ENCODE peak calls at places on chromosomes 7 and 10, in eight cellular contexts. U, B, L, Q, T, V, H and I are unnamed samples.

GRCh38 chr7:96075510-96076349 is 246.2 kb downstream of the SLC25A13 start:
- DNase-seq in U (peak), B (peak), L (peak), Q (peak), T (peak), V (peak), H (peak), I (peak)

GRCh38 chr10:58740620-58741369 is 228.1 kb downstream of the BICC1 start:
- DNase-seq in U (no peak), B (no peak), L (no peak), Q (no peak), T (peak), V (no peak), H (no peak), I (no peak)

GRCh38 chr7:13990319-13990983 is 985 bp upstream of the ETV1 start:
- DNase-seq in U (peak), B (peak), L (peak), Q (peak), T (peak), V (peak), H (peak), I (peak)

GRCh38 chr10:11517150-11517549 is 94.3 kb downstream of the USP6NL start:
- DNase-seq in U (no peak), B (peak), L (no peak), Q (no peak), T (peak), V (no peak), H (no peak), I (peak)

GRCh38 chr10:14601872-14602725 is 172.6 kb downstream of the FAM107B start:
- DNase-seq in U (no peak), B (peak), L (peak), Q (peak), T (peak), V (no peak), H (no peak), I (peak)

GRCh38 chr7:17147409-17147808 is 151.0 kb upstream of the AHR start:
- DNase-seq in U (no peak), B (no peak), L (no peak), Q (no peak), T (no peak), V (no peak), H (no peak), I (no peak)

GRCh38 chr7:3063016-3063753 is 19.5 kb upstream of the CARD11 start:
- DNase-seq in U (no peak), B (peak), L (no peak), Q (no peak), T (no peak), V (no peak), H (no peak), I (no peak)

GRCh38 chr7:35993113-35993512 is 159.9 kb upstream of the EEPD1 start:
- DNase-seq in U (no peak), B (no peak), L (peak), Q (no peak), T (no peak), V (no peak), H (no peak), I (no peak)

GRCh38 chr10:54026340-54026739 is 774.7 kb downstream of the PCDH15 start:
- DNase-seq in U (no peak), B (no peak), L (no peak), Q (no peak), T (no peak), V (no peak), H (no peak), I (no peak)

GRCh38 chr7:94635687-94636086 is 20.2 kb downstream of the SGCE start:
- DNase-seq in U (no peak), B (no peak), L (no peak), Q (no peak), T (no peak), V (no peak), H (no peak), I (no peak)

GRCh38 chr7:920351-921070 is 34.0 kb downstream of the ADAP1 start:
- DNase-seq in U (no peak), B (no peak), L (no peak), Q (no peak), T (no peak), V (no peak), H (peak), I (peak)

GRCh38 chr7:103989785-103990775 is 622 bp upstream of the RELN start:
- DNase-seq in U (peak), B (peak), L (peak), Q (peak), T (peak), V (peak), H (no peak), I (no peak)

GRCh38 chr10:97215619-97216018 is 29.9 kb upstream of the SLIT1 start:
- DNase-seq in U (no peak), B (no peak), L (no peak), Q (no peak), T (no peak), V (no peak), H (no peak), I (no peak)

GRCh38 chr10:102918817-102919236 is 733 bp downstream of the CNNM2 start:
- DNase-seq in U (no peak), B (peak), L (no peak), Q (no peak), T (no peak), V (peak), H (no peak), I (no peak)
- TF ChIP-seq CTCF in U (no peak), B (no peak), L (no peak), Q (no peak), T (no peak), V (no peak), H (no peak), I (no peak)

GRCh38 chr7:91287685-91288084 is 23.5 kb downstream of the FZD1 start:
- DNase-seq in U (no peak), B (no peak), L (no peak), Q (peak), T (peak), V (no peak), H (no peak), I (no peak)
- H3K4me3 ChIP-seq in U (no peak), B (no peak), L (no peak), Q (no peak), T (no peak), V (no peak), H (no peak), I (no peak)

DNA sequence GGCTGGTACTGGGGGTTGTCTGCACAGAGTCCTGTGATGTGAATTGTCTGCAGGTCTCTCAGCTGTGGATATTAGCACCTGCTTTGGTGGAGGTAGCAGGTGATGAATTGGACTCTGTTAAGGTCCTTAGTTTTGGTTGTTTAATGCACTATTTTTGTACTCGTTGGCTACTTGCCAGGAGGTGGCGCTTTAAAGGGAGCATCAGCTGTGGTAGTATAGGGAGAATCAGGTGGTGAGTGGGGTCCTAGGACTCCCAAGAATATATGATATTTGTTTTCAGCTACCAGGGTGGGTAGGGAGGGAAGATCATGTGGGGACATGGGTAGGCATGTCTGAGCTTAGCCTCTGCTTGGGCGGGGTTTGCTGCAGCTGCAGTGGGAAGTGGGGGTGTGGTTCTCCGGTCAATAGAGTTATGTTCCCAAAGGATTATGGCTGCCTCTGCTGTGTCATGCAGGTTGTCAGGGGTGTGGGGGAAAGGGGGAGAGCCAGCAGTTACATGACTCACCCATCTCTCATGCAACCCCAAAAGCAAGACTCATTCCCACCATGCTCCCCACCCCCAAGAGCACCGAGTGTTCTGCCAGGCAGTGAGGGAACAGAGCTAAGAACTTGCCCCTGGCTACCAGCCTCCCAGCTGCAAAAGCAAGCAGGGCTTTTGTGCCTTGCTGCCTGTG is 53.7 kb upstream of the ZNF273 start:
- DNase-seq in U (peak), B (no peak), L (no peak), Q (no peak), T (peak), V (no peak), H (no peak), I (no peak)
- TF ChIP-seq CTCF in U (no peak), B (no peak), L (no peak), Q (no peak), T (no peak), V (peak), H (no peak), I (no peak)

DNA sequence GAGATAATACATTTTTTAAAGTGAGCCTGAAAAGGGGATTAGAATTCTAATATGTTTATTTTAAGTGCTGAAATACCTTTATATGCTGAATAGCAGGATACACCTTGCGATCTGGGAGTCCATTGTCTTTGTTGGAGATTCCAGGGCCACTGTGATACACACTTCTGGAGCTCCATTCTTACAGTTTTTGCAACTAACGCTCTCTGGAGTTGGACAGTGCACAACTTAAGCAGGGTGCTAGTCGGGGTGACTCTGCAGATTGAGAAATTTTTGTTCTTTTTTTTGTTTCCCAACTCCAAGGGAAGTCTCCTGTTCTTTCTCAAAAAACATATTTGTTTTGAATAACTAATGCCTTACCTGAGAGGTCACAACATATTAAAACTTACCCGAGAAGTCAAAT is 23.7 kb upstream of the POU6F2 start:
- DNase-seq in U (no peak), B (no peak), L (no peak), Q (no peak), T (no peak), V (no peak), H (no peak), I (no peak)
- H3K4me3 ChIP-seq in U (no peak), B (no peak), L (no peak), Q (no peak), T (no peak), V (no peak), H (no peak), I (no peak)

GRCh38 chr10:90051474-90051873 is 350.1 kb downstream of the KIF20B start:
- DNase-seq in U (no peak), B (peak), L (no peak), Q (no peak), T (peak), V (no peak), H (no peak), I (peak)
- TF ChIP-seq CTCF in U (no peak), B (no peak), L (no peak), Q (no peak), T (no peak), V (no peak), H (no peak), I (no peak)